ENCODE peak calls at places on chromosomes 6 and 20, in six cellular contexts. One of them, this sample, is unnamed.

GRCh38 chr6:82954937-82955577 is 110.6 kb downstream of the UBE3D start:
- DNase-seq in H1: no peak
- DNase-seq in GM12878: no peak
- DNase-seq in NT2/D1: no peak
- DNase-seq in HepG2: no peak
- DNase-seq in HCT116: no peak
- DNase-seq in this sample: no peak

GRCh38 chr6:45791181-45791580 is 224.5 kb downstream of the CLIC5 start:
- DNase-seq in HepG2: no peak
- DNase-seq in H1: no peak
- DNase-seq in HCT116: no peak
- DNase-seq in GM12878: no peak
- DNase-seq in NT2/D1: no peak
- DNase-seq in this sample: no peak

GRCh38 chr6:130981409-130981808 is 81.6 kb downstream of the EPB41L2 start:
- DNase-seq in HepG2: no peak
- DNase-seq in GM12878: no peak
- DNase-seq in H1: no peak
- DNase-seq in HCT116: no peak
- DNase-seq in NT2/D1: no peak
- DNase-seq in this sample: no peak

GRCh38 chr6:154179443-154179842 is 140.4 kb downstream of the OPRM1 start:
- DNase-seq in H1: no peak
- DNase-seq in GM12878: no peak
- DNase-seq in NT2/D1: no peak
- DNase-seq in HepG2: no peak
- DNase-seq in HCT116: no peak
- DNase-seq in this sample: no peak

GRCh38 chr20:19806806-19807691 is 49.0 kb downstream of the RIN2 start:
- DNase-seq in HCT116: no peak
- DNase-seq in NT2/D1: no peak
- DNase-seq in HepG2: no peak
- DNase-seq in GM12878: no peak
- DNase-seq in H1: no peak
- DNase-seq in this sample: no peak

GRCh38 chr6:279630-280029 is 12.7 kb upstream of the DUSP22 start:
- DNase-seq in H1: no peak
- DNase-seq in NT2/D1: no peak
- DNase-seq in GM12878: no peak
- DNase-seq in HepG2: no peak
- DNase-seq in HCT116: no peak
- DNase-seq in this sample: no peak

GRCh38 chr20:47790032-47790965 is 5.0 kb upstream of the SULF2 start:
- DNase-seq in NT2/D1: no peak
- DNase-seq in HepG2: no peak
- DNase-seq in GM12878: no peak
- DNase-seq in HCT116: no peak
- DNase-seq in H1: no peak
- DNase-seq in this sample: no peak

GRCh38 chr20:62123450-62124118 is 1.3 kb downstream of the LSM14B start:
- DNase-seq in H1: no peak
- DNase-seq in HCT116: no peak
- DNase-seq in HepG2: no peak
- DNase-seq in NT2/D1: no peak
- DNase-seq in GM12878: no peak
- DNase-seq in this sample: no peak

GRCh38 chr6:158061709-158062461 is 80.2 kb downstream of the SYNJ2 start:
- DNase-seq in HepG2: no peak
- DNase-seq in HCT116: no peak
- DNase-seq in NT2/D1: no peak
- DNase-seq in GM12878: no peak
- DNase-seq in H1: no peak
- DNase-seq in this sample: no peak

GRCh38 chr20:57072184-57072583 is 194.3 kb downstream of the BMP7 start:
- DNase-seq in NT2/D1: no peak
- DNase-seq in HCT116: no peak
- DNase-seq in GM12878: no peak
- DNase-seq in H1: no peak
- DNase-seq in HepG2: no peak
- DNase-seq in this sample: no peak

GRCh38 chr6:34237316-34237721 is 646 bp downstream of the HMGA1 start:
- DNase-seq in HCT116: no peak
- DNase-seq in H1: no peak
- DNase-seq in HepG2: no peak
- DNase-seq in NT2/D1: no peak
- DNase-seq in GM12878: no peak
- DNase-seq in this sample: peak

GRCh38 chr6:38212579-38212978 is 393.1 kb downstream of the ZFAND3 start:
- DNase-seq in H1: peak
- DNase-seq in HepG2: no peak
- DNase-seq in NT2/D1: no peak
- DNase-seq in HCT116: no peak
- DNase-seq in GM12878: no peak
- DNase-seq in this sample: no peak

GRCh38 chr6:41568585-41569384 is 22.6 kb downstream of the FOXP4 start:
- DNase-seq in HCT116: no peak
- DNase-seq in GM12878: no peak
- DNase-seq in H1: no peak
- DNase-seq in NT2/D1: no peak
- DNase-seq in HepG2: peak
- DNase-seq in this sample: no peak

GRCh38 chr6:32984639-32985389 is 16.4 kb downstream of the BRD2 start:
- DNase-seq in HCT116: peak
- DNase-seq in H1: peak
- DNase-seq in GM12878: no peak
- DNase-seq in NT2/D1: peak
- DNase-seq in HepG2: peak
- DNase-seq in this sample: peak

GRCh38 chr6:7138921-7139358 is 31.2 kb downstream of the RREB1 start:
- DNase-seq in H1: no peak
- DNase-seq in HepG2: peak
- DNase-seq in HCT116: peak
- DNase-seq in GM12878: no peak
- DNase-seq in NT2/D1: no peak
- DNase-seq in this sample: no peak

GRCh38 chr20:59006864-59007757 is at the start of gene CTSZ:
- DNase-seq in H1: no peak
- DNase-seq in HCT116: no peak
- DNase-seq in GM12878: no peak
- DNase-seq in NT2/D1: peak
- DNase-seq in HepG2: no peak
- DNase-seq in this sample: peak

GRCh38 chr20:53774487-53775203 is 181.0 kb upstream of the ZNF217 start:
- DNase-seq in H1: no peak
- DNase-seq in GM12878: no peak
- DNase-seq in NT2/D1: no peak
- DNase-seq in HCT116: peak
- DNase-seq in HepG2: no peak
- DNase-seq in this sample: no peak

GRCh38 chr6:135087803-135088202 is 33.2 kb upstream of the HBS1L start:
- DNase-seq in H1: no peak
- DNase-seq in NT2/D1: no peak
- DNase-seq in HepG2: no peak
- DNase-seq in HCT116: no peak
- DNase-seq in GM12878: no peak
- DNase-seq in this sample: no peak

GRCh38 chr6:13892007-13892640 is 32.6 kb upstream of the RNF182 start:
- DNase-seq in NT2/D1: no peak
- DNase-seq in HepG2: no peak
- DNase-seq in HCT116: no peak
- DNase-seq in GM12878: no peak
- DNase-seq in H1: no peak
- DNase-seq in this sample: no peak

GRCh38 chr20:63036266-63036665 is 29.5 kb upstream of the BHLHE23 start:
- DNase-seq in HCT116: no peak
- DNase-seq in NT2/D1: no peak
- DNase-seq in HepG2: no peak
- DNase-seq in GM12878: no peak
- DNase-seq in H1: no peak
- DNase-seq in this sample: no peak

GRCh38 chr20:57390604-57391438 is at the start of gene RBM38:
- DNase-seq in H1: no peak
- DNase-seq in GM12878: no peak
- DNase-seq in HCT116: peak
- DNase-seq in NT2/D1: no peak
- DNase-seq in HepG2: peak
- DNase-seq in this sample: peak

GRCh38 chr6:3288711-3289663 is 30.2 kb downstream of the PSMG4 start:
- DNase-seq in GM12878: no peak
- DNase-seq in NT2/D1: no peak
- DNase-seq in HepG2: no peak
- DNase-seq in H1: no peak
- DNase-seq in HCT116: no peak
- DNase-seq in this sample: no peak

GRCh38 chr6:3291346-3291745 is 32.6 kb downstream of the PSMG4 start:
- DNase-seq in NT2/D1: no peak
- DNase-seq in GM12878: no peak
- DNase-seq in H1: no peak
- DNase-seq in HCT116: no peak
- DNase-seq in HepG2: no peak
- DNase-seq in this sample: no peak

GRCh38 chr6:3287976-3288707 is 29.4 kb downstream of the PSMG4 start:
- DNase-seq in GM12878: no peak
- DNase-seq in NT2/D1: no peak
- DNase-seq in H1: no peak
- DNase-seq in HCT116: no peak
- DNase-seq in HepG2: no peak
- DNase-seq in this sample: peak

GRCh38 chr6:3290501-3291211 is 31.9 kb downstream of the PSMG4 start:
- DNase-seq in H1: no peak
- DNase-seq in NT2/D1: no peak
- DNase-seq in GM12878: no peak
- DNase-seq in HCT116: no peak
- DNase-seq in HepG2: no peak
- DNase-seq in this sample: no peak

DNA sequence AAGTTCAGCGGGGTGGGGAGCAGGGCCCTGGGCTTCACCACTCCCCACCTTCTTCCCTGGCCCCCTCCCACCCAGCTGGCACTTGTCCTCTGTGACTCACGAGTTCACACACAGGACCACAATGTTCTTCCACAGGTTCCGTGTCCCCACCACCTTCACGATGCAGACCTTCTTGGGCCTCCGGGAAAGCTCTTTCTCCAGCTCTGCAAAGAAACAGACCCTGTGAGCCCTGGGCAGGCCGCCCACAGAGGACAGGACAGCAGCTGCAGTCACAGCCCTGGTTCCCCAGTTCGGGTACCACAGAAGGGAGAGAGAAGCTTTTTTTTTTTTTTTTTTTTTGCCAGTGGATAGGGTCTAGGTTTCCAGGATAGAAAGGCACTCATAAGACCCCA is 30.9 kb downstream of the PSMG4 start:
- DNase-seq in NT2/D1: no peak
- DNase-seq in H1: no peak
- DNase-seq in GM12878: no peak
- DNase-seq in HepG2: no peak
- DNase-seq in HCT116: no peak
- DNase-seq in this sample: no peak
- TF ChIP-seq ZNF274 in NT2/D1: no peak
- TF ChIP-seq ZNF274 in H1: no peak
- TF ChIP-seq ZNF274 in GM12878: no peak
- TF ChIP-seq ZNF274 in HepG2: no peak
- TF ChIP-seq ZNF274 in HCT116: no peak
- TF ChIP-seq ZNF274 in this sample: no peak

DNA sequence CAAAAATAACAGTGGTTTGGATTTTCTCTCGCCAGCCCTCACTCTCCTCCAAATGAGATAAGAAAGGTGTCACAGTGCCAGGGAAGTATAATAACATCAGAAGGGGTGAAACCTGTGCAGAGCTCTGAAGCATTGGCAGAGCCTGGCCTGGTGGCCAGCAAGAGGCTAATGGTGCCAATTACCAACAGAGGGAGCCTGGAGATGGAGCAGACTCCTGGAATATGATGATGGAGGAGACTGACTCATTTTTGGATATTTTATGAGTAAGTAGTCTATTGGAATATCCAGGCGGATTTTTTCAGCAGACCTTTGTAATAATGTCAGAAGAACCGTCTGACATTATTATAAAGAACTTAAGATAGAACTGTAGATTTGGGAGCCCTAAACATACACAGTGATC is 442.6 kb upstream of the MARCKS start:
- DNase-seq in GM12878: no peak
- DNase-seq in HepG2: peak
- DNase-seq in HCT116: peak
- DNase-seq in NT2/D1: no peak
- DNase-seq in H1: no peak
- DNase-seq in this sample: no peak
- TF ChIP-seq ZNF274 in GM12878: no peak
- TF ChIP-seq ZNF274 in HepG2: no peak
- TF ChIP-seq ZNF274 in HCT116: no peak
- TF ChIP-seq ZNF274 in NT2/D1: no peak
- TF ChIP-seq ZNF274 in H1: no peak
- TF ChIP-seq ZNF274 in this sample: no peak

GRCh38 chr6:136822051-136822378 is 377 bp upstream of the PEX7 start:
- DNase-seq in HepG2: no peak
- DNase-seq in HCT116: no peak
- DNase-seq in GM12878: no peak
- DNase-seq in H1: no peak
- DNase-seq in NT2/D1: no peak
- DNase-seq in this sample: no peak

GRCh38 chr6:136820541-136820940 is 1.9 kb upstream of the PEX7 start:
- DNase-seq in HCT116: no peak
- DNase-seq in NT2/D1: no peak
- DNase-seq in H1: no peak
- DNase-seq in HepG2: no peak
- DNase-seq in GM12878: no peak
- DNase-seq in this sample: no peak

GRCh38 chr6:136822379-136823127 is at the start of gene PEX7:
- DNase-seq in H1: peak
- DNase-seq in NT2/D1: peak
- DNase-seq in GM12878: peak
- DNase-seq in HepG2: peak
- DNase-seq in HCT116: peak
- DNase-seq in this sample: peak

GRCh38 chr6:136826216-136826615 is 3.8 kb downstream of the PEX7 start:
- DNase-seq in NT2/D1: no peak
- DNase-seq in HCT116: no peak
- DNase-seq in H1: no peak
- DNase-seq in GM12878: no peak
- DNase-seq in HepG2: no peak
- DNase-seq in this sample: no peak

GRCh38 chr6:136823128-136823660 is 802 bp downstream of the PEX7 start:
- DNase-seq in GM12878: no peak
- DNase-seq in H1: no peak
- DNase-seq in HCT116: no peak
- DNase-seq in NT2/D1: no peak
- DNase-seq in HepG2: no peak
- DNase-seq in this sample: no peak
- TF ChIP-seq ZNF274 in GM12878: no peak
- TF ChIP-seq ZNF274 in H1: no peak
- TF ChIP-seq ZNF274 in HCT116: no peak
- TF ChIP-seq ZNF274 in NT2/D1: no peak
- TF ChIP-seq ZNF274 in HepG2: no peak
- TF ChIP-seq ZNF274 in this sample: no peak

DNA sequence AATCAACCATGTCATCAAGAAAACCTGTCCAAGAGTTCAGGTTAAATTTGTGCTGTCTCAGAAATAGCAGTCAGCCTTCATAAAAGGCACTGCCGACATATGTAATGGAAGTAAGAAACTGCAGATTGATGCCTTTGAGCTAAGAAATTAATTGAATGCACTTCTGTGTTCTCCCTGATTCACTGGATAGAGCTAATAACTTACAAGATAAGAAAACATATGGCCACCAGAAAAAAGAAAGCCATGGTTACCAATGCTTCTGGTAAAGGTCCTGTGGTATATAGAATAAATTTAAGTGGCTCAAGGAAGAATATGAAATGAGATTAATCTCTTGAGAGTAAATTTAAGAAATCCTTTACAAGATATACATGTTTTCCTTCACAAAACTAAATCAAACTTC is 242.5 kb upstream of the UFL1 start:
- DNase-seq in GM12878: no peak
- DNase-seq in NT2/D1: no peak
- DNase-seq in H1: no peak
- DNase-seq in HepG2: no peak
- DNase-seq in HCT116: no peak
- DNase-seq in this sample: no peak
- TF ChIP-seq ZNF274 in GM12878: no peak
- TF ChIP-seq ZNF274 in NT2/D1: no peak
- TF ChIP-seq ZNF274 in H1: no peak
- TF ChIP-seq ZNF274 in HepG2: no peak
- TF ChIP-seq ZNF274 in HCT116: no peak
- TF ChIP-seq ZNF274 in this sample: no peak

This sample was measured in K562.